ENCODE peak calls at places on chromosome 2, in eight cellular contexts. G is bronchial epithelial cell; A is hepatocyte; U is GM23248; W is breast epithelium; R is CD8-positive, alpha-beta T cell; D is kidney epithelial cell; S is heart left ventricle. M is an unnamed sample.

GRCh38 chr2:100935372-100935752 is 66.7 kb upstream of the RPL31 start:
- DNase-seq in G (peak; percentile 10), A (no peak), U (peak; percentile 87), W (no peak), R (no peak), D (no peak), S (no peak), M (no peak)

GRCh38 chr2:25367296-25367695 is 25.6 kb upstream of the DNMT3A start:
- DNase-seq in G (no peak), A (no peak), U (no peak), W (no peak), R (no peak), D (no peak), S (no peak), M (no peak)

GRCh38 chr2:150474326-150475074 is 13.0 kb downstream of the RND3 start:
- DNase-seq in G (peak; percentile 24), A (no peak), U (peak; percentile 41), W (no peak), R (no peak), D (no peak), S (no peak), M (no peak)

GRCh38 chr2:120448961-120449421 is 103.1 kb downstream of the INHBB start:
- DNase-seq in G (no peak), A (no peak), U (no peak), W (no peak), R (no peak), D (no peak), S (no peak), M (no peak)

GRCh38 chr2:15719566-15720313 is 128.1 kb downstream of the DDX1 start:
- DNase-seq in G (peak; percentile 52), A (no peak), U (no peak), W (no peak), R (no peak), D (no peak), S (no peak), M (no peak)

GRCh38 chr2:119234021-119235019 is 10.7 kb downstream of the STEAP3 start:
- DNase-seq in G (no peak), A (peak; percentile 45), U (peak; percentile 28), W (no peak), R (no peak), D (no peak), S (no peak), M (peak; percentile 26)

GRCh38 chr2:11558206-11558886 is 24.5 kb downstream of the GREB1 start:
- DNase-seq in G (no peak), A (no peak), U (no peak), W (no peak), R (no peak), D (no peak), S (peak; percentile 47), M (no peak)

GRCh38 chr2:28821295-28821958 is 10.8 kb downstream of the SPDYA start:
- DNase-seq in G (peak; percentile 72), A (peak; percentile 73), U (peak; percentile 51), W (no peak), R (peak; percentile 43), D (peak; percentile 38), S (no peak), M (peak; percentile 75)

GRCh38 chr2:38106420-38107182 is 30.6 kb upstream of the CYP1B1 start:
- DNase-seq in G (peak; percentile 71), A (peak; percentile 62), U (peak; percentile 82), W (no peak), R (no peak), D (no peak), S (peak; percentile 46), M (no peak)

GRCh38 chr2:29995241-29995640 is 73.9 kb upstream of the ALK start:
- DNase-seq in G (no peak), A (no peak), U (no peak), W (no peak), R (no peak), D (no peak), S (no peak), M (no peak)

GRCh38 chr2:109692013-109692738 is 78.0 kb downstream of the SOWAHC start:
- DNase-seq in G (no peak), A (no peak), U (no peak), W (no peak), R (no peak), D (no peak), S (no peak), M (peak; percentile 30)

GRCh38 chr2:43611987-43612894 is 16.4 kb upstream of the THADA start:
- DNase-seq in G (peak; percentile 65), A (peak; percentile 80), U (peak; percentile 78), W (peak; percentile 57), R (peak; percentile 60), D (peak; percentile 31), S (peak; percentile 62), M (peak; percentile 52)

GRCh38 chr2:132489150-132489549 is 72.5 kb downstream of the GPR39 start:
- DNase-seq in G (no peak), A (peak; percentile 63), U (peak; percentile 50), W (no peak), R (no peak), D (no peak), S (peak; percentile 36), M (no peak)

GRCh38 chr2:235832941-235833340 is 335.2 kb downstream of the GBX2 start:
- DNase-seq in G (no peak), A (no peak), U (no peak), W (no peak), R (no peak), D (no peak), S (no peak), M (no peak)

GRCh38 chr2:8636041-8636491 is 45.8 kb upstream of the ID2 start:
- DNase-seq in G (no peak), A (no peak), U (no peak), W (no peak), R (no peak), D (no peak), S (no peak), M (no peak)

GRCh38 chr2:232689152-232689910 is 7.8 kb upstream of the GIGYF2 start:
- DNase-seq in G (no peak), A (no peak), U (no peak), W (no peak), R (no peak), D (no peak), S (peak; percentile 72), M (no peak)

GRCh38 chr2:167181134-167181533 is 292.9 kb downstream of the XIRP2 start:
- DNase-seq in G (peak; percentile 92), A (no peak), U (peak; percentile 87), W (no peak), R (no peak), D (no peak), S (no peak), M (no peak)

GRCh38 chr2:240141736-240142135 is 1.3 kb upstream of the OTOS start:
- DNase-seq in G (no peak), A (no peak), U (no peak), W (no peak), R (no peak), D (no peak), S (no peak), M (no peak)

GRCh38 chr2:73728043-73728442 is 9.1 kb downstream of the TPRKB start:
- DNase-seq in G (no peak), A (no peak), U (no peak), W (no peak), R (no peak), D (no peak), S (no peak), M (no peak)

GRCh38 chr2:77640924-77641323 is 118.7 kb upstream of the LRRTM4 start:
- DNase-seq in G (no peak), A (no peak), U (no peak), W (no peak), R (no peak), D (no peak), S (no peak), M (no peak)

GRCh38 chr2:240637116-240637900 is 12.0 kb downstream of the GPR35 start:
- DNase-seq in G (no peak), A (no peak), U (no peak), W (no peak), R (no peak), D (no peak), S (peak; percentile 11), M (no peak)

GRCh38 chr2:234772775-234773064 is 179.1 kb upstream of the SH3BP4 start:
- DNase-seq in G (no peak), A (no peak), U (no peak), W (no peak), R (no peak), D (no peak), S (no peak), M (no peak)

GRCh38 chr2:11430729-11431128 is 35.2 kb downstream of the E2F6 start:
- DNase-seq in G (peak; percentile 74), A (no peak), U (no peak), W (peak; percentile 34), R (no peak), D (no peak), S (no peak), M (no peak)

GRCh38 chr2:100320547-100321180 is 1.6 kb downstream of the LONRF2 start:
- DNase-seq in G (no peak), A (peak; percentile 5), U (no peak), W (no peak), R (no peak), D (no peak), S (no peak), M (no peak)

GRCh38 chr2:148971547-148971946 is 67.0 kb upstream of the LYPD6B start:
- DNase-seq in G (no peak), A (no peak), U (no peak), W (no peak), R (no peak), D (no peak), S (no peak), M (no peak)

GRCh38 chr2:186664644-186665043 is 29.2 kb upstream of the FAM171B start:
- DNase-seq in G (no peak), A (no peak), U (no peak), W (no peak), R (no peak), D (no peak), S (no peak), M (no peak)

GRCh38 chr2:105280281-105280680 is 38.7 kb downstream of the GPR45 start:
- DNase-seq in G (no peak), A (no peak), U (no peak), W (no peak), R (no peak), D (no peak), S (no peak), M (no peak)

GRCh38 chr2:127219716-127220090 is 396 bp downstream of the CYP27C1 start:
- DNase-seq in G (no peak), A (peak; percentile 64), U (peak; percentile 65), W (no peak), R (no peak), D (no peak), S (no peak), M (no peak)
- H3K4me3 ChIP-seq in G (peak overlapping the region; percentile 44), A (peak overlapping the region; percentile 80), U (peak overlapping the region; percentile 77), W (peak overlapping the region; percentile 58), R (no peak overlapping the region), D (peak overlapping the region; percentile 81), S (peak overlapping the region; percentile 10), M (no peak overlapping the region)

GRCh38 chr2:201701591-201701990 is 3.1 kb upstream of the MPP4 start:
- DNase-seq in G (no peak), A (no peak), U (no peak), W (no peak), R (no peak), D (no peak), S (no peak), M (no peak)
- H3K4me3 ChIP-seq in G (no peak overlapping the region), A (no peak overlapping the region), U (no peak overlapping the region), W (no peak overlapping the region), R (no peak overlapping the region), D (no peak overlapping the region), S (no peak overlapping the region), M (no peak overlapping the region)

GRCh38 chr2:229563388-229563787 is 151.0 kb downstream of the DNER start:
- DNase-seq in G (no peak), A (no peak), U (no peak), W (no peak), R (no peak), D (no peak), S (no peak), M (no peak)
- H3K4me3 ChIP-seq in G (no peak overlapping the region), A (no peak overlapping the region), U (no peak overlapping the region), W (no peak overlapping the region), R (no peak overlapping the region), D (no peak overlapping the region), S (no peak overlapping the region), M (no peak overlapping the region)

GRCh38 chr2:567865-568638 is 109.2 kb downstream of the TMEM18 start:
- DNase-seq in G (peak; percentile 76), A (peak; percentile 55), U (peak; percentile 83), W (peak; percentile 44), R (no peak), D (peak; percentile 57), S (peak; percentile 51), M (no peak)
- H3K4me3 ChIP-seq in G (peak overlapping the region; percentile 29), A (no peak overlapping the region), U (peak overlapping the region; percentile 65), W (peak overlapping the region; percentile 27), R (no peak overlapping the region), D (no peak overlapping the region), S (no peak overlapping the region), M (no peak overlapping the region)